ENCODE peak calls at places on chromosomes 13 and 19, in five cellular contexts. N is H9, F is mesenchymal stem cell, I is H1, E is trophoblast cell. X is an unnamed sample.

GRCh38 chr13:49052801-49053200 is 77.1 kb downstream of the FNDC3A start:
- DNase-seq in E (peak; percentile 24), F (no peak), I (no peak), N (no peak), X (no peak)

GRCh38 chr19:33384983-33385382 is 11.5 kb downstream of the CEBPG start:
- DNase-seq in F (no peak), I (no peak), E (no peak), N (no peak), X (no peak)

GRCh38 chr19:19661141-19661674 is 2.3 kb downstream of the ATP13A1 start:
- DNase-seq in I (no peak), F (no peak), E (no peak), N (peak; percentile 24), X (no peak)

GRCh38 chr13:51639171-51639570 is 54.9 kb downstream of the WDFY2 start:
- DNase-seq in F (no peak), N (no peak), I (no peak), E (no peak), X (no peak)

GRCh38 chr19:29450306-29450705 is 75.5 kb upstream of the VSTM2B start:
- DNase-seq in N (no peak), F (no peak), E (no peak), I (no peak), X (no peak)

GRCh38 chr13:75217949-75218348 is 264.0 kb downstream of the TBC1D4 start:
- DNase-seq in F (peak; percentile 40), N (no peak), E (no peak), I (no peak), X (peak; percentile 26)

GRCh38 chr19:47778954-47779351 is 450 bp downstream of the SELENOW start:
- DNase-seq in I (no peak), F (peak; percentile 22), N (no peak), E (no peak), X (no peak)

GRCh38 chr13:110319774-110320509 is 12.9 kb downstream of the COL4A2 start:
- DNase-seq in N (peak; percentile 25), I (no peak), E (peak; percentile 61), F (peak; percentile 86), X (no peak)

GRCh38 chr19:43465468-43466120 is at the start of gene LYPD3:
- DNase-seq in N (peak; percentile 84), F (peak; percentile 33), E (peak; percentile 98), I (no peak), X (no peak)

GRCh38 chr13:40932252-40932651 is 86.9 kb downstream of the ELF1 start:
- DNase-seq in I (no peak), E (no peak), F (no peak), N (no peak), X (no peak)

GRCh38 chr13:105778196-105778595 is 757.3 kb downstream of the EFNB2 start:
- DNase-seq in E (no peak), F (peak; percentile 60), I (no peak), N (no peak), X (no peak)

GRCh38 chr19:42657551-42657950 is 62.8 kb upstream of the CEACAM8 start:
- DNase-seq in I (no peak), E (peak; percentile 29), N (no peak), F (no peak), X (no peak)

GRCh38 chr19:17673937-17674799 is 14.0 kb downstream of the UNC13A start:
- DNase-seq in E (no peak), N (no peak), I (no peak), F (no peak), X (no peak)

GRCh38 chr13:36341718-36342117 is 4.5 kb downstream of the SPART start:
- DNase-seq in E (peak; percentile 76), I (no peak), N (no peak), F (peak; percentile 83), X (no peak)

GRCh38 chr13:42002066-42002465 is 41.2 kb upstream of the VWA8 start:
- DNase-seq in E (no peak), N (no peak), F (no peak), I (no peak), X (no peak)

GRCh38 chr13:74557870-74558269 is 423.7 kb upstream of the KLF12 start:
- DNase-seq in E (no peak), F (no peak), I (no peak), N (no peak), X (no peak)

GRCh38 chr19:49335071-49335783 is at the start of gene CD37:
- DNase-seq in F (no peak), E (no peak), I (no peak), N (peak; percentile 21), X (no peak)

GRCh38 chr19:18915639-18916038 is 3.5 kb downstream of the COPE start:
- DNase-seq in E (no peak), N (peak; percentile 71), F (peak; percentile 45), I (no peak), X (no peak)

GRCh38 chr19:28234637-28235036 is 978.3 kb downstream of the UQCRFS1 start:
- DNase-seq in N (no peak), I (no peak), E (no peak), F (no peak), X (no peak)

GRCh38 chr13:107157272-107157671 is 589.3 kb upstream of the ARGLU1 start:
- DNase-seq in E (no peak), I (no peak), F (no peak), N (no peak), X (no peak)

GRCh38 chr19:46717716-46718143 is 816 bp upstream of the PRKD2 start:
- DNase-seq in E (no peak), I (no peak), F (no peak), N (no peak), X (no peak)

GRCh38 chr13:50908371-50908770 is 1.2 kb upstream of the RNASEH2B start:
- DNase-seq in I (no peak), F (no peak), N (no peak), E (no peak), X (no peak)

GRCh38 chr13:111929036-111929616 is 137.8 kb upstream of the SOX1 start:
- DNase-seq in I (no peak), N (peak; percentile 23), E (no peak), F (no peak), X (no peak)

GRCh38 chr13:67619987-67620386 is 389.9 kb upstream of the PCDH9 start:
- DNase-seq in I (no peak), F (peak; percentile 57), N (no peak), E (no peak), X (no peak)

GRCh38 chr19:57363734-57364181 is 407 bp downstream of the TRAPPC2B start:
- DNase-seq in N (no peak), E (peak; percentile 34), F (peak; percentile 53), I (no peak), X (no peak)

GRCh38 chr19:42254083-42254849 is 662 bp downstream of the ERF start:
- DNase-seq in I (no peak), E (peak; percentile 72), F (peak; percentile 74), N (peak; percentile 72), X (peak; percentile 79)

GRCh38 chr13:19601749-19602725 is 31.4 kb upstream of the MPHOSPH8 start:
- DNase-seq in E (peak; percentile 58), I (peak; percentile 9), F (peak; percentile 37), N (peak; percentile 64), X (peak; percentile 40)

GRCh38 chr13:27200413-27201066 is 28.9 kb upstream of the USP12 start:
- DNase-seq in N (no peak), F (no peak), E (no peak), I (no peak), X (no peak)

GRCh38 chr19:5578094-5578846 is 10.5 kb upstream of the TINCR start:
- DNase-seq in N (peak; percentile 82), F (peak; percentile 47), E (peak; percentile 85), I (no peak), X (peak; percentile 72)

GRCh38 chr13:112545866-112546265 is 42.1 kb downstream of the TUBGCP3 start:
- DNase-seq in E (no peak), N (no peak), I (no peak), F (peak; percentile 87), X (no peak)

DNA sequence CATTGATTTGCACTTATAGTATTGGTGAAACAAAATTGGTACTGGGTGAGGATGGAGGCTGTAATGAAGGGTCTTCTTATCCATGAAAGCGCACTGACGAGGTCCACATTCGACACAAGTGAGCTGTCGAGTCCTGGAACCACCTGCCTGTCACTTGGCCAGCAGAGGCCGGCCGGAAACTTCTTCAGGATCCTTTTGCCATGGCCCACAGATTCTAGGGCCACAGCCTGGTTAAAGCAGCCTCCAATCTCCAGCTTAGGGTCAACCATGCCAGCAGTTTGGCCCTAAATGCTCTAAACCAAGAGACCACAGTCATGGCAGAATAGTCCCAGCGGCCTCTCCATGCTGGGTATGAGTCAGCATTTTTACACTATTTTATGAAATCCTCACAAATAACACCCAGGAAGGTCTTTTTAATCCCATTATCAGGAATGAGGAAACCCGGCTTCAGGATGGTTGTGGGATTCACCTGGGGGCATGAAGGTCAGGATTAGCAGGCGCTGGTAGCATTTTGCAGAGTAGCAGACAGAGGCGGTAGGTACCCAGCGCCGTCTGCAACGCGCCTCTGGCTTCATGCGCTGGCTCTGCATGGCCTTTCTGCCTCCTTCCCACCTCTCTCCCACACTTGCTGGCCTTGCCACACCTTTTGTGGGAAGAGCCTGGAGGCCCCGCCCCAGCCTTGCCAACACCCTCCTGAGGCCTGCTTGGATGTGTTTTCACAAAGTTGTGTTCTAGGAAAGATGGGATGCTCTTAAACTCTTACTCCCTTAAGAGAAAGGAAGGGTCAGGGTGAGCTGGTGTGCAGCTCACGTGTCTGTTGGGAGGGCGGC is 15.2 kb downstream of the GAS6 start:
- DNase-seq in F (no peak), N (peak; percentile 52), I (no peak), E (no peak), X (no peak)
- H4K91ac ChIP-seq in F (peak overlapping the region; percentile 31), N (no peak overlapping the region), I (no peak overlapping the region), E (no peak overlapping the region), X (no peak overlapping the region)

GRCh38 chr19:38640368-38640767 is 7.1 kb upstream of the ACTN4 start:
- DNase-seq in I (no peak), F (no peak), E (peak; percentile 93), N (no peak), X (no peak)
- H2BK12ac ChIP-seq in I (no peak overlapping the region), F (no peak overlapping the region), E (no peak overlapping the region), N (no peak overlapping the region), X (no peak overlapping the region)

DNA sequence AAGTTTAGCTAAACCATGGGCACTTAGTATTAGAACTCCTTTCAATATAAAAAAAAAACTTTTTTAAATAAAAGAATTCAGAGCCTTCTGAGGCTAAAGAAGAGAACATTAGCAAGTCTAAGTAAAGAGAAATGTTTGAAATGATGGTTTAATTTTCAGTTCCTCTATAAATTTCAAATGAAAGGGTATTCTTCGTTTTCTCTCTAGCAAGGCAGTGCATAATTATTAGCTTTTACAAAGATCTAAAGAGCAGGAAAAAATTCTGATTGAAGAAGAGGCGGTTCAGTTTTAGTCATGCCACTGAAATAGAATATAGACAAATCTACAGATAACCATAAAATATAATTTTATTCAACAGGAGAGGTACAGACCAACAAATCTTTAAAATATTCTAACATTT is 18.0 kb downstream of the SUCLA2 start:
- DNase-seq in F (no peak), I (no peak), E (no peak), N (no peak), X (no peak)
- H4K91ac ChIP-seq in F (no peak overlapping the region), I (no peak overlapping the region), E (no peak overlapping the region), N (no peak overlapping the region), X (no peak overlapping the region)

DNA sequence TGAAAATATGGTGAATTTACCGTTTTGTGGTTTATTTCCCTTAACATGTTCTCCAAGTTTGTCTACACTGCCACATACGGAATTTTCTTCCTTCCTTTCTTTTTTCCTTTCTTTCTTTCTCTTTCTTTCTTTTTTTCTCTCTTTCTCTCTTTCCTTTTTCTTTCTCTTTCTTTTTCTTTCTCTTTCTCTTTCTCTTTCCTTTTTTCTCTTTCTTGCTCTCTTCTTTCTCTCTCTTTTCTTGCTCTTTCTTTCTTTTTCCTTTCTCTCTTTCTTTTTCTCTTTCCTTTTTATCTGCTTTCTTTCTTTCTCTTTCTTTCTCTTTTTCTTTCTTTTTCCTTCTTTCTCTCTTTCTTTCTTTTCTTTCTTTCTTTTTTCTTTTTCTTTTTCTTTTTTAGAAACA is 1962.3 kb upstream of the PCDH20 start:
- DNase-seq in F (no peak), I (no peak), E (no peak), N (no peak), X (no peak)
- H2BK12ac ChIP-seq in F (no peak overlapping the region), I (no peak overlapping the region), E (no peak overlapping the region), N (no peak overlapping the region), X (no peak overlapping the region)

X was measured in neuronal stem cell.